ENCODE peak calls at places on chromosomes 1 and 21, in nine cellular contexts. G is esophagus squamous epithelium, N is astrocyte, Z is cardiac fibroblast, P is lower lobe of right lung, J is mammary epithelial cell, I is cardiac muscle cell, H is fibroblast of lung, L is MM.1S. U is an unnamed sample.

GRCh38 chr1:31624354-31625179 is 7.1 kb downstream of the HCRTR1 start:
- DNase-seq in G (no peak), N (no peak), Z (no peak), P (no peak), J (no peak), I (no peak), H (no peak), L (no peak), U (peak)

GRCh38 chr21:34642211-34643075 is 26.4 kb upstream of the CLIC6 start:
- DNase-seq in G (no peak), N (peak), Z (peak), P (no peak), J (peak), I (peak), H (no peak), L (peak), U (peak)

GRCh38 chr1:111275079-111275478 is 15.6 kb upstream of the CHIA start:
- DNase-seq in G (no peak), N (peak), Z (peak), P (no peak), J (peak), I (peak), H (peak), L (no peak), U (peak)

GRCh38 chr1:67013573-67013972 is 40.4 kb downstream of the SLC35D1 start:
- DNase-seq in G (no peak), N (peak), Z (peak), P (no peak), J (peak), I (peak), H (peak), L (peak), U (no peak)

GRCh38 chr1:79259390-79260336 is 253.1 kb upstream of the ADGRL4 start:
- DNase-seq in G (no peak), N (peak), Z (peak), P (no peak), J (peak), I (peak), H (peak), L (peak), U (peak)

GRCh38 chr21:42846221-42846620 is 33.1 kb downstream of the WDR4 start:
- DNase-seq in G (no peak), N (no peak), Z (no peak), P (peak), J (no peak), I (no peak), H (no peak), L (no peak), U (no peak)

GRCh38 chr1:9447215-9447960 is 91.9 kb upstream of the SLC25A33 start:
- DNase-seq in G (no peak), N (no peak), Z (no peak), P (no peak), J (no peak), I (no peak), H (no peak), L (no peak), U (no peak)

GRCh38 chr1:56961426-56961825 is 4.4 kb downstream of the C8B start:
- DNase-seq in G (no peak), N (no peak), Z (no peak), P (no peak), J (no peak), I (no peak), H (no peak), L (no peak), U (no peak)

GRCh38 chr1:42737986-42738677 is 1.9 kb downstream of the CLDN19 start:
- DNase-seq in G (no peak), N (no peak), Z (no peak), P (no peak), J (no peak), I (no peak), H (no peak), L (no peak), U (no peak)

GRCh38 chr1:36838866-36839265 is 195.4 kb downstream of the GRIK3 start:
- DNase-seq in G (no peak), N (no peak), Z (no peak), P (no peak), J (no peak), I (no peak), H (no peak), L (no peak), U (no peak)

GRCh38 chr1:154956557-154956956 is 658 bp upstream of the PBXIP1 start:
- DNase-seq in G (no peak), N (no peak), Z (no peak), P (no peak), J (no peak), I (no peak), H (no peak), L (no peak), U (no peak)

GRCh38 chr21:26842300-26842699 is 2.9 kb downstream of the ADAMTS1 start:
- DNase-seq in G (no peak), N (no peak), Z (peak), P (no peak), J (peak), I (peak), H (peak), L (no peak), U (no peak)

GRCh38 chr1:12345350-12346217 is 115.8 kb downstream of the VPS13D start:
- DNase-seq in G (no peak), N (no peak), Z (no peak), P (no peak), J (no peak), I (no peak), H (no peak), L (no peak), U (no peak)

GRCh38 chr1:111990878-111991760 is 1.7 kb upstream of the KCND3 start:
- DNase-seq in G (no peak), N (no peak), Z (peak), P (peak), J (peak), I (peak), H (peak), L (no peak), U (no peak)

GRCh38 chr1:10325521-10325920 is 73.3 kb upstream of the PGD start:
- DNase-seq in G (no peak), N (no peak), Z (no peak), P (no peak), J (no peak), I (no peak), H (no peak), L (no peak), U (no peak)

GRCh38 chr1:920008-920407 is 3.7 kb upstream of the SAMD11 start:
- DNase-seq in G (no peak), N (no peak), Z (no peak), P (no peak), J (no peak), I (no peak), H (no peak), L (no peak), U (no peak)

GRCh38 chr1:920506-920905 is 3.2 kb upstream of the SAMD11 start:
- DNase-seq in G (no peak), N (no peak), Z (no peak), P (no peak), J (no peak), I (no peak), H (no peak), L (no peak), U (no peak)

GRCh38 chr1:918353-918752 is 5.4 kb upstream of the SAMD11 start:
- DNase-seq in G (no peak), N (no peak), Z (no peak), P (no peak), J (no peak), I (no peak), H (no peak), L (no peak), U (no peak)

GRCh38 chr1:918843-919242 is 4.9 kb upstream of the SAMD11 start:
- DNase-seq in G (no peak), N (no peak), Z (no peak), P (no peak), J (no peak), I (no peak), H (no peak), L (no peak), U (no peak)

GRCh38 chr1:919271-919872 is 4.4 kb upstream of the SAMD11 start:
- DNase-seq in G (no peak), N (no peak), Z (no peak), P (no peak), J (no peak), I (no peak), H (no peak), L (no peak), U (no peak)
- TF ChIP-seq CTCF in G (no peak), N (no peak), Z (no peak), P (no peak), J (no peak), I (no peak), H (no peak), L (no peak), U (no peak)

GRCh38 chr1:70220517-70221240 is 501 bp upstream of the SRSF11 start:
- DNase-seq in G (no peak), N (no peak), Z (no peak), P (no peak), J (no peak), I (no peak), H (no peak), L (no peak), U (no peak)

GRCh38 chr1:70224954-70225353 is 3.8 kb downstream of the SRSF11 start:
- DNase-seq in G (no peak), N (no peak), Z (no peak), P (no peak), J (no peak), I (no peak), H (no peak), L (no peak), U (no peak)

GRCh38 chr1:70220015-70220414 is 1.2 kb upstream of the SRSF11 start:
- DNase-seq in G (no peak), N (no peak), Z (no peak), P (no peak), J (no peak), I (no peak), H (no peak), L (no peak), U (no peak)

GRCh38 chr1:70222716-70223235 is 1.6 kb downstream of the SRSF11 start:
- DNase-seq in G (no peak), N (no peak), Z (no peak), P (no peak), J (no peak), I (no peak), H (no peak), L (peak), U (no peak)

DNA sequence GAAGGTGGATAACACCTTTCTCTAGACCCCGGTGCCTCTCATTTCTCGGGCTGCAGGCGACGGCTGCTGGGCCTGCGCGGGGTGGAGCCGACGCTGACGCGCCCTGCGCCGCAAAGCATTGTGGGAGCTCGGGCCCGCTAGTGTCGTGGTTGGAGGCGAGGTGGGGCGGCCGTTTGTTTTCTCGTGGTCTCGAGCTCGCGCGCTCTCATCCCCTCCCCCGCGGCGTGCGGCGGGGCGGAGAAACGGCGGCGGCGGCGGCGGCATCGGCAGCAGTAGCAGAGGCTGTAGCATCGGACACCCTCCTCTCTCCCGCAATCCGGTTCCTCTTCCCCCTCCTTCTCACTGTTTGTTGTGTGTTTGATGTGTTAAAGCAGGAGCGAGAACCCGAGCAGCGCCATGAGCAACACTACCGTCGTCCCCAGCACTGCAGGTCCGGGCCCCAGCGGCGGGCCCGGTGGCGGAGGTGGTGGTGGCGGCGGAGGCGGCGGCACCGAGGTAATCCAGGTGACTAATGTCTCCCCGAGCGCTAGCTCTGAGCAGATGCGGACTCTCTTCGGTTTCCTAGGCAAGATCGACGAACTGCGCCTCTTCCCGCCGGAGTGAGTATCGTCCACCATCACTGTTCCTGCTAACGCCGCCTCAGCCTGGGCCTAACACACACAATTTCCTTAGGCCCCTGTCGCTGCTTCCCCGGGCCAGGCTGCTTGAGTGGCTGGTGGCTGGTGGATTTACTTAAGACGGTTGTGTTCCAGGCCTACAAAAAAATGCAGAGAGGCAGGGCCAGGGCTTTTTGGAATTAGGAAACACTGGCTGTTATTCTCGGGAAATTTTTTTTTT is at the start of gene SRSF11:
- DNase-seq in G (peak), N (peak), Z (peak), P (peak), J (peak), I (peak), H (peak), L (peak), U (peak)
- TF ChIP-seq CTCF in G (no peak), N (no peak), Z (peak), P (no peak), J (no peak), I (no peak), H (no peak), L (no peak), U (no peak)

DNA sequence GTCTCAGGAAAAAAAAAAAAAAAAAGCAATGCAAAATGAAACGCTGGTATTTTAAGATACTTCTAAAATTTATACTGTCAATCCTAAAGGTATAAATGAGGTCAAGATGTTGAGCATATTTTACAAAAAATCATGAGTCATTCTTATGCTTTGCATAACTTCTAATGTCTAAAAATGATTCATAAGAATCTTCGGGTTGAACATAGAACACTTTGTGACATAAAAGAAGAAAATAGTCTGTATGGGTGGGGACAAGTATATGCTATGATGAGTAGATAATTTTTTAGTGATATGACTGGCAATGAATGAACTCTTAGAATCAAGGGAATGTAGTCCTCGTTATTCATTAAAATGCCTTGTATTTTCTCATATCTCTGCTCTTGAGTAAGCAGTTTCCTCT is 416.9 kb upstream of the USP24 start:
- DNase-seq in G (no peak), N (peak), Z (peak), P (no peak), J (peak), I (peak), H (peak), L (no peak), U (no peak)
- TF ChIP-seq CTCF in G (no peak), N (no peak), Z (no peak), P (no peak), J (no peak), I (no peak), H (no peak), L (no peak), U (no peak)

GRCh38 chr1:206828765-206829164 is 36.7 kb upstream of the IL20 start:
- DNase-seq in G (no peak), N (no peak), Z (no peak), P (no peak), J (no peak), I (no peak), H (no peak), L (peak), U (no peak)
- TF ChIP-seq CTCF in G (no peak), N (no peak), Z (no peak), P (no peak), J (no peak), I (no peak), H (no peak), L (peak), U (no peak)